ENCODE peak calls at places on chromosomes 11 and 22, in four cellular contexts. One of them, this sample, is unnamed. For H3K4me1, the result is how much of the 10 kb centered on the place peaks cover.

GRCh38 chr11:68694404-68695297 is 10.3 kb downstream of the GAL start:
- DNase-seq in cardiac muscle cell: no peak
- DNase-seq in mammary epithelial cell: no peak
- DNase-seq in left ventricle myocardium inferior: no peak
- DNase-seq in this sample: no peak

GRCh38 chr11:12634329-12634728 is 39.9 kb upstream of the TEAD1 start:
- DNase-seq in cardiac muscle cell: no peak
- DNase-seq in mammary epithelial cell: no peak
- DNase-seq in left ventricle myocardium inferior: no peak
- DNase-seq in this sample: no peak

GRCh38 chr11:132911186-132911585 is 621.1 kb downstream of the OPCML start:
- DNase-seq in cardiac muscle cell: peak
- DNase-seq in mammary epithelial cell: peak
- DNase-seq in left ventricle myocardium inferior: no peak
- DNase-seq in this sample: no peak

GRCh38 chr11:20031155-20032001 is 128.9 kb downstream of the DBX1 start:
- DNase-seq in cardiac muscle cell: peak
- DNase-seq in mammary epithelial cell: peak
- DNase-seq in left ventricle myocardium inferior: no peak
- DNase-seq in this sample: no peak

GRCh38 chr11:38163526-38163925 is 1565.5 kb upstream of the RAG2 start:
- DNase-seq in cardiac muscle cell: no peak
- DNase-seq in mammary epithelial cell: no peak
- DNase-seq in left ventricle myocardium inferior: no peak
- DNase-seq in this sample: no peak

GRCh38 chr22:22171357-22172218 is 73.0 kb upstream of the VPREB1 start:
- DNase-seq in cardiac muscle cell: peak
- DNase-seq in mammary epithelial cell: peak
- DNase-seq in left ventricle myocardium inferior: no peak
- DNase-seq in this sample: no peak

GRCh38 chr22:40345801-40346177 is 511 bp upstream of the ADSL start:
- DNase-seq in cardiac muscle cell: peak
- DNase-seq in mammary epithelial cell: peak
- DNase-seq in left ventricle myocardium inferior: no peak
- DNase-seq in this sample: peak

GRCh38 chr11:23404225-23405160 is 544.2 kb upstream of the CCDC179 start:
- DNase-seq in cardiac muscle cell: no peak
- DNase-seq in mammary epithelial cell: no peak
- DNase-seq in left ventricle myocardium inferior: peak
- DNase-seq in this sample: peak

GRCh38 chr11:88544656-88545280 is 207.2 kb upstream of the CTSC start:
- DNase-seq in cardiac muscle cell: no peak
- DNase-seq in mammary epithelial cell: no peak
- DNase-seq in left ventricle myocardium inferior: no peak
- DNase-seq in this sample: no peak

GRCh38 chr11:19632435-19632834 is 80.2 kb upstream of the NAV2 start:
- DNase-seq in cardiac muscle cell: peak
- DNase-seq in mammary epithelial cell: peak
- DNase-seq in left ventricle myocardium inferior: no peak
- DNase-seq in this sample: no peak

GRCh38 chr11:75313457-75314272 is 37.8 kb downstream of the ARRB1 start:
- DNase-seq in cardiac muscle cell: peak
- DNase-seq in mammary epithelial cell: no peak
- DNase-seq in left ventricle myocardium inferior: peak
- DNase-seq in this sample: no peak

GRCh38 chr22:19103881-19104821 is 18.1 kb downstream of the DGCR2 start:
- DNase-seq in cardiac muscle cell: no peak
- DNase-seq in mammary epithelial cell: no peak
- DNase-seq in left ventricle myocardium inferior: no peak
- DNase-seq in this sample: no peak

GRCh38 chr11:12840871-12841516 is 166.8 kb downstream of the TEAD1 start:
- DNase-seq in cardiac muscle cell: no peak
- DNase-seq in mammary epithelial cell: peak
- DNase-seq in left ventricle myocardium inferior: no peak
- DNase-seq in this sample: no peak

GRCh38 chr11:4083198-4083597 is 11.4 kb upstream of the RRM1 start:
- DNase-seq in cardiac muscle cell: no peak
- DNase-seq in mammary epithelial cell: no peak
- DNase-seq in left ventricle myocardium inferior: no peak
- DNase-seq in this sample: no peak

GRCh38 chr11:66555416-66555815 is 8.7 kb downstream of the ACTN3 start:
- DNase-seq in cardiac muscle cell: no peak
- DNase-seq in mammary epithelial cell: no peak
- DNase-seq in left ventricle myocardium inferior: no peak
- DNase-seq in this sample: no peak

GRCh38 chr22:38953577-38954413 is 3.6 kb upstream of the APOBEC3A start:
- DNase-seq in cardiac muscle cell: no peak
- DNase-seq in mammary epithelial cell: peak
- DNase-seq in left ventricle myocardium inferior: no peak
- DNase-seq in this sample: no peak

GRCh38 chr22:48957311-48957986 is 870.2 kb downstream of the BRD1 start:
- DNase-seq in cardiac muscle cell: no peak
- DNase-seq in mammary epithelial cell: no peak
- DNase-seq in left ventricle myocardium inferior: no peak
- DNase-seq in this sample: no peak

GRCh38 chr22:24775769-24776492 is 1.4 kb upstream of the PIWIL3 start:
- DNase-seq in cardiac muscle cell: peak
- DNase-seq in mammary epithelial cell: no peak
- DNase-seq in left ventricle myocardium inferior: no peak
- DNase-seq in this sample: no peak

GRCh38 chr11:120867531-120867930 is 156.4 kb upstream of the TBCEL start:
- DNase-seq in cardiac muscle cell: no peak
- DNase-seq in mammary epithelial cell: no peak
- DNase-seq in left ventricle myocardium inferior: no peak
- DNase-seq in this sample: no peak

GRCh38 chr11:131392528-131393255 is 22.3 kb downstream of the NTM start:
- DNase-seq in cardiac muscle cell: peak
- DNase-seq in mammary epithelial cell: no peak
- DNase-seq in left ventricle myocardium inferior: no peak
- DNase-seq in this sample: no peak

GRCh38 chr22:20658433-20659222 is 115.3 kb upstream of the SERPIND1 start:
- DNase-seq in cardiac muscle cell: no peak
- DNase-seq in mammary epithelial cell: no peak
- DNase-seq in left ventricle myocardium inferior: no peak
- DNase-seq in this sample: no peak

GRCh38 chr11:47870404-47870803 is 22.3 kb upstream of the NUP160 start:
- DNase-seq in cardiac muscle cell: no peak
- DNase-seq in mammary epithelial cell: no peak
- DNase-seq in left ventricle myocardium inferior: no peak
- DNase-seq in this sample: no peak

GRCh38 chr11:125165111-125165663 is 636 bp downstream of the PKNOX2 start:
- DNase-seq in cardiac muscle cell: peak
- DNase-seq in mammary epithelial cell: peak
- DNase-seq in left ventricle myocardium inferior: peak
- DNase-seq in this sample: peak

GRCh38 chr11:47863189-47863892 is 15.2 kb upstream of the NUP160 start:
- DNase-seq in cardiac muscle cell: peak
- DNase-seq in mammary epithelial cell: no peak
- DNase-seq in left ventricle myocardium inferior: no peak
- DNase-seq in this sample: no peak

GRCh38 chr11:62489204-62489603 is 57.4 kb downstream of the AHNAK start:
- DNase-seq in cardiac muscle cell: no peak
- DNase-seq in mammary epithelial cell: no peak
- DNase-seq in left ventricle myocardium inferior: no peak
- DNase-seq in this sample: peak

GRCh38 chr11:64459016-64459415 is 100.1 kb downstream of the RPS6KA4 start:
- DNase-seq in cardiac muscle cell: no peak
- DNase-seq in mammary epithelial cell: no peak
- DNase-seq in left ventricle myocardium inferior: no peak
- DNase-seq in this sample: no peak

GRCh38 chr11:64459609-64460008 is 100.6 kb downstream of the RPS6KA4 start:
- DNase-seq in cardiac muscle cell: no peak
- DNase-seq in mammary epithelial cell: no peak
- DNase-seq in left ventricle myocardium inferior: no peak
- DNase-seq in this sample: no peak

GRCh38 chr11:64457416-64458010 is 98.6 kb downstream of the RPS6KA4 start:
- DNase-seq in cardiac muscle cell: no peak
- DNase-seq in mammary epithelial cell: no peak
- DNase-seq in left ventricle myocardium inferior: no peak
- DNase-seq in this sample: no peak

GRCh38 chr11:64456509-64457320 is 97.8 kb downstream of the RPS6KA4 start:
- DNase-seq in cardiac muscle cell: no peak
- DNase-seq in mammary epithelial cell: no peak
- DNase-seq in left ventricle myocardium inferior: no peak
- DNase-seq in this sample: no peak

DNA sequence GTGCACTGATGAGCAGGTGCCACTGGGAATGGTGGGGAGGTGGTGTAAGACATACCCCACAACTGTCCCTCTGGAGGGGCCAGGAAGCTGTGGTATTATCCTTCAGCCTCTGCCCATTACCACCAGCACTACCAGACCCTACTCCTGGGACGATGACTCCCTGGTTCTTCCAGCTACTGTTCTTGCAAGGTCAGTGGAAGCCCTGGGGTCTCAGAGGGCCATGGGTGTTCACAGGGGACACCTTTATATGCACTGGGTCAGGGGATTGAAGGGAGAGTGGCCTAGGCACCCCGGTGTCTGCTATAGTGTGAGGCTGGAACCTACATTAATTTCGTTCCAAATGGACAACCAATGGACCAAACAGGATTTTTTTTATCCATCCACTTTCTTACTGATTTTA is 102.1 kb downstream of the RPS6KA4 start:
- DNase-seq in cardiac muscle cell: no peak
- DNase-seq in mammary epithelial cell: no peak
- DNase-seq in left ventricle myocardium inferior: no peak
- DNase-seq in this sample: no peak
- H3K4me1 ChIP-seq in cardiac muscle cell: under half
- H3K4me1 ChIP-seq in mammary epithelial cell: under half
- H3K4me1 ChIP-seq in left ventricle myocardium inferior: under half
- H3K4me1 ChIP-seq in this sample: under half

DNA sequence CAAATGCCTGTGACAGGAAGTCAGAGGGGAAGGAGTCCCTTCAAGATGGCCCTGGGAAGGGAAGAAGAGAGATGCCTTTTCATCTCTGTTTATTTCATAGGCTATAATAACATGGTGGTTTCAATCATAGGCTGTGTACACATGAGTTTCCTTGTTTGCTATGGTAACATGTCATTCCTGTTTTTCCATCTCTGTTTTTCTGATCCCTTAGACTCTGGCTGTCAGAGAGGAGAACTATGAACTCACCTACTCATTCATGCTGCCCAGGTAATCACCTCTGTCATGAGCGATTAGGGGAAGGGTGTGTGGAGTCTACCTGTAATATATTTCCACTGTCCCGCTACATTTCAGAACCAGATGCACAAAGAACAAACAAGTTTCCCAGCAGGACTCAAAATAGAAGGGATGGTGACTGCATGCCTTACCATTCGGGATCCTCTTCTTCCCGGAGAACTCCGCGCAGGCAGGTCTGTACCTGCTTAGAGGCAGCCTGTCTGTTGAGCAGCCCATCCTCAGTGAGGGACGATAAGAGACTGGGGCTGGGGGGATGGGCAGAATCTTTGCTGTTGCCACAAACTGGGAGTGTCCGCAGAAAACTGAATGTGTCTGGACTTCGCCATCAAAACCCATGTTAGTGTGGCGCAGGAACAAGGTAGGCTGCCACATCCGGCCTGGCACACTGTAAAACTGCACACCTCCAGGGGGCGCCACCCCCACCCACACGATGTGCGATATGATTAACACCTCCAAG is 7.1 kb upstream of the PEX26 start:
- DNase-seq in cardiac muscle cell: no peak
- DNase-seq in mammary epithelial cell: peak
- DNase-seq in left ventricle myocardium inferior: no peak
- DNase-seq in this sample: no peak
- TF ChIP-seq CTCF in cardiac muscle cell: peak
- TF ChIP-seq CTCF in mammary epithelial cell: peak
- TF ChIP-seq CTCF in left ventricle myocardium inferior: no peak
- TF ChIP-seq CTCF in this sample: no peak

GRCh38 chr22:50622723-50623327 is 5.1 kb downstream of the ARSA start:
- DNase-seq in cardiac muscle cell: no peak
- DNase-seq in mammary epithelial cell: peak
- DNase-seq in left ventricle myocardium inferior: no peak
- DNase-seq in this sample: peak
- H3K4me3 ChIP-seq in cardiac muscle cell: no peak
- H3K4me3 ChIP-seq in mammary epithelial cell: no peak
- H3K4me3 ChIP-seq in left ventricle myocardium inferior: no peak
- H3K4me3 ChIP-seq in this sample: no peak

GRCh38 chr11:46343520-46343919 is 3.7 kb upstream of the DGKZ start:
- DNase-seq in cardiac muscle cell: no peak
- DNase-seq in mammary epithelial cell: no peak
- DNase-seq in left ventricle myocardium inferior: no peak
- DNase-seq in this sample: no peak
- H3K4me1 ChIP-seq in cardiac muscle cell: under half
- H3K4me1 ChIP-seq in mammary epithelial cell: under half
- H3K4me1 ChIP-seq in left ventricle myocardium inferior: half or more
- H3K4me1 ChIP-seq in this sample: under half